ENCODE peak calls at places on chromosomes 16 and 17, in eight cellular contexts. T is MG63; F is NB4; O is H7; W is iPS DF 19.7; C is HEK293T; U is body of pancreas; Y is stimulated activated CD8-positive, alpha-beta memory T cell treated with anti-CD3 and anti-CD28 coated beads, Interleukin-15, amount 100 ng/mL, for 24 hours. A is an unnamed sample.

GRCh38 chr17:9959377-9959981 is 54.4 kb upstream of the RCVRN start:
- DNase-seq in C (peak; percentile 65), U (no peak), W (peak; percentile 40), F (peak; percentile 71), T (peak; percentile 55), O (peak; percentile 92), Y (no peak), A (peak; percentile 22)

GRCh38 chr16:50718761-50719400 is 23.0 kb upstream of the CYLD start:
- DNase-seq in Y (no peak), C (no peak), U (no peak), O (no peak), T (no peak), W (no peak), F (no peak), A (no peak)

GRCh38 chr17:45902892-45903346 is 8.6 kb downstream of the MAPT start:
- DNase-seq in U (peak; percentile 84), F (no peak), W (no peak), C (no peak), O (no peak), Y (no peak), T (no peak), A (no peak)

GRCh38 chr17:35795007-35795870 is at the start of gene MMP28:
- DNase-seq in W (no peak), Y (no peak), T (peak; percentile 50), U (peak; percentile 25), O (peak; percentile 91), C (peak; percentile 33), F (peak; percentile 51), A (no peak)

GRCh38 chr16:82699262-82699661 is 72.5 kb downstream of the CDH13 start:
- DNase-seq in F (no peak), T (no peak), O (no peak), W (no peak), C (no peak), Y (no peak), U (no peak), A (no peak)

GRCh38 chr16:29993191-29993902 is 2.1 kb downstream of the HIRIP3 start:
- DNase-seq in W (no peak), O (no peak), Y (no peak), U (no peak), C (no peak), F (no peak), T (no peak), A (no peak)

GRCh38 chr16:68300736-68301459 is 9.8 kb downstream of the SLC7A6OS start:
- DNase-seq in U (no peak), T (no peak), F (no peak), Y (no peak), W (no peak), O (no peak), C (no peak), A (no peak)

GRCh38 chr16:3364774-3365427 is 9.2 kb downstream of the OR2C1 start:
- DNase-seq in W (no peak), T (peak; percentile 61), O (peak; percentile 30), C (peak; percentile 77), U (peak; percentile 94), Y (peak; percentile 52), F (peak; percentile 97), A (peak; percentile 60)

GRCh38 chr17:77233635-77234334 is 93.0 kb downstream of the SEC14L1 start:
- DNase-seq in W (no peak), F (no peak), O (no peak), C (no peak), U (no peak), T (peak; percentile 42), Y (no peak), A (no peak)

GRCh38 chr16:10100829-10101228 is 81.4 kb downstream of the GRIN2A start:
- DNase-seq in U (no peak), W (no peak), C (no peak), F (peak; percentile 13), Y (no peak), O (no peak), T (no peak), A (no peak)

GRCh38 chr16:25481636-25482035 is 210.1 kb upstream of the HS3ST4 start:
- DNase-seq in Y (no peak), W (peak; percentile 65), C (no peak), O (no peak), T (no peak), U (no peak), F (no peak), A (no peak)

GRCh38 chr16:17015702-17016101 is 455.1 kb downstream of the XYLT1 start:
- DNase-seq in F (no peak), C (no peak), U (no peak), O (no peak), T (no peak), Y (no peak), W (no peak), A (no peak)

GRCh38 chr17:79322216-79323123 is 247.8 kb downstream of the ENGASE start:
- DNase-seq in W (no peak), F (no peak), U (no peak), T (no peak), O (no peak), Y (no peak), C (no peak), A (no peak)

GRCh38 chr17:82560802-82561428 is 41.4 kb downstream of the FOXK2 start:
- DNase-seq in U (no peak), O (no peak), C (no peak), T (no peak), W (no peak), F (no peak), Y (no peak), A (no peak)

GRCh38 chr17:67171560-67171959 is 73.4 kb downstream of the HELZ start:
- DNase-seq in T (no peak), W (no peak), C (no peak), U (no peak), F (no peak), Y (no peak), O (no peak), A (no peak)

GRCh38 chr17:69223809-69224208 is 4.8 kb downstream of the ABCA10 start:
- DNase-seq in U (no peak), C (no peak), F (no peak), Y (no peak), T (no peak), O (no peak), W (no peak), A (no peak)

GRCh38 chr16:88411951-88412576 is 29.3 kb downstream of the ZNF469 start:
- DNase-seq in Y (no peak), O (peak; percentile 68), T (no peak), W (no peak), C (no peak), U (no peak), F (no peak), A (no peak)

GRCh38 chr16:68823401-68823800 is 19.9 kb upstream of the TANGO6 start:
- DNase-seq in O (peak; percentile 46), W (peak; percentile 50), U (no peak), C (no peak), T (peak; percentile 46), Y (no peak), F (no peak), A (no peak)

GRCh38 chr16:67040906-67041305 is 12.0 kb downstream of the CBFB start:
- DNase-seq in O (no peak), C (no peak), W (no peak), Y (no peak), F (no peak), U (no peak), T (peak; percentile 73), A (no peak)

GRCh38 chr16:48499822-48500440 is 110.0 kb downstream of the N4BP1 start:
- DNase-seq in U (peak; percentile 55), C (no peak), F (no peak), O (no peak), W (no peak), Y (no peak), T (peak; percentile 39), A (no peak)

GRCh38 chr16:80300876-80301275 is 239.9 kb upstream of the DYNLRB2 start:
- DNase-seq in Y (no peak), T (peak; percentile 55), O (no peak), F (no peak), U (peak; percentile 10), C (no peak), W (no peak), A (no peak)

GRCh38 chr16:83802135-83802534 is 5.6 kb upstream of the HSBP1 start:
- DNase-seq in F (no peak), U (no peak), C (no peak), Y (no peak), O (no peak), W (peak; percentile 60), T (no peak), A (no peak)

GRCh38 chr17:10743316-10744009 is 13.6 kb upstream of the TMEM220 start:
- DNase-seq in U (no peak), O (no peak), F (no peak), Y (no peak), C (no peak), T (peak; percentile 16), W (no peak), A (no peak)

GRCh38 chr17:17681744-17682292 is 560 bp downstream of the RAI1 start:
- DNase-seq in T (peak; percentile 41), Y (no peak), F (peak; percentile 64), U (peak; percentile 38), O (no peak), C (no peak), W (no peak), A (no peak)

GRCh38 chr17:18362509-18363020 is 785 bp downstream of the SHMT1 start:
- DNase-seq in Y (no peak), F (peak; percentile 51), T (peak; percentile 36), C (peak; percentile 19), O (peak; percentile 74), W (no peak), U (peak; percentile 84), A (no peak)

GRCh38 chr17:82332669-82333278 is 792 bp downstream of the SECTM1 start:
- DNase-seq in Y (no peak), W (no peak), C (no peak), T (peak; percentile 55), F (peak; percentile 45), U (peak; percentile 75), O (peak; percentile 80), A (no peak)

GRCh38 chr16:56812884-56813283 is 52.1 kb upstream of the SLC12A3 start:
- DNase-seq in U (no peak), F (no peak), W (no peak), T (no peak), Y (no peak), O (no peak), C (no peak), A (no peak)

GRCh38 chr17:81601525-81602120 is 35.3 kb downstream of the NPLOC4 start:
- DNase-seq in T (no peak), O (peak; percentile 83), F (peak; percentile 78), U (peak; percentile 66), C (peak; percentile 78), Y (no peak), W (peak; percentile 7), A (no peak)

GRCh38 chr16:67833035-67833417 is 9.1 kb upstream of the THAP11 start:
- DNase-seq in U (no peak), C (no peak), Y (no peak), F (peak; percentile 34), O (no peak), W (no peak), T (peak; percentile 75), A (no peak)

GRCh38 chr17:4152471-4152870 is 9.5 kb downstream of the CYB5D2 start:
- DNase-seq in W (no peak), O (no peak), U (no peak), F (no peak), T (peak; percentile 70), Y (no peak), C (no peak), A (no peak)